ENCODE peak calls at places on chromosome 2, in five cellular contexts. One of them, this sample, is unnamed.

GRCh38 chr2:134244091-134244490 is 9.8 kb upstream of the MGAT5 start:
- DNase-seq in Caki2: peak; percentile 37
- DNase-seq in left colon: no peak
- DNase-seq in NCI-H1092 treated with DMSO at 0.1 percent for 48 hours: no peak
- DNase-seq in cardiac muscle cell: no peak
- DNase-seq in this sample: no peak

GRCh38 chr2:70113396-70114100 is 26.3 kb downstream of the PCBP1 start:
- DNase-seq in Caki2: no peak
- DNase-seq in left colon: no peak
- DNase-seq in NCI-H1092 treated with DMSO at 0.1 percent for 48 hours: no peak
- DNase-seq in cardiac muscle cell: no peak
- DNase-seq in this sample: no peak

GRCh38 chr2:118657451-118657850 is 190.0 kb downstream of the EN1 start:
- DNase-seq in Caki2: no peak
- DNase-seq in left colon: no peak
- DNase-seq in NCI-H1092 treated with DMSO at 0.1 percent for 48 hours: no peak
- DNase-seq in cardiac muscle cell: no peak
- DNase-seq in this sample: no peak

GRCh38 chr2:167692191-167692590 is 555.2 kb downstream of the STK39 start:
- DNase-seq in Caki2: no peak
- DNase-seq in left colon: no peak
- DNase-seq in NCI-H1092 treated with DMSO at 0.1 percent for 48 hours: no peak
- DNase-seq in cardiac muscle cell: no peak
- DNase-seq in this sample: no peak

GRCh38 chr2:127182626-127183458 is 37.3 kb downstream of the CYP27C1 start:
- DNase-seq in Caki2: no peak
- DNase-seq in left colon: no peak
- DNase-seq in NCI-H1092 treated with DMSO at 0.1 percent for 48 hours: no peak
- DNase-seq in cardiac muscle cell: no peak
- DNase-seq in this sample: no peak

GRCh38 chr2:126890962-126891450 is 7.7 kb upstream of the TEX51 start:
- DNase-seq in Caki2: no peak
- DNase-seq in left colon: no peak
- DNase-seq in NCI-H1092 treated with DMSO at 0.1 percent for 48 hours: no peak
- DNase-seq in cardiac muscle cell: no peak
- DNase-seq in this sample: no peak

GRCh38 chr2:219440388-219441256 is 6.0 kb downstream of the SPEG start:
- DNase-seq in Caki2: no peak
- DNase-seq in left colon: no peak
- DNase-seq in NCI-H1092 treated with DMSO at 0.1 percent for 48 hours: no peak
- DNase-seq in cardiac muscle cell: no peak
- DNase-seq in this sample: no peak

GRCh38 chr2:80002112-80002511 is 302.4 kb downstream of the LRRTM1 start:
- DNase-seq in Caki2: no peak
- DNase-seq in left colon: no peak
- DNase-seq in NCI-H1092 treated with DMSO at 0.1 percent for 48 hours: no peak
- DNase-seq in cardiac muscle cell: no peak
- DNase-seq in this sample: no peak

GRCh38 chr2:165621086-165621560 is 151.6 kb downstream of the CSRNP3 start:
- DNase-seq in Caki2: peak; percentile 68
- DNase-seq in left colon: no peak
- DNase-seq in NCI-H1092 treated with DMSO at 0.1 percent for 48 hours: no peak
- DNase-seq in cardiac muscle cell: no peak
- DNase-seq in this sample: peak; percentile 14

GRCh38 chr2:185978634-185979405 is 240.2 kb downstream of the FSIP2 start:
- DNase-seq in Caki2: no peak
- DNase-seq in left colon: no peak
- DNase-seq in NCI-H1092 treated with DMSO at 0.1 percent for 48 hours: no peak
- DNase-seq in cardiac muscle cell: no peak
- DNase-seq in this sample: no peak

GRCh38 chr2:126664234-126664633 is 8.3 kb downstream of the GYPC start:
- DNase-seq in Caki2: no peak
- DNase-seq in left colon: no peak
- DNase-seq in NCI-H1092 treated with DMSO at 0.1 percent for 48 hours: no peak
- DNase-seq in cardiac muscle cell: no peak
- DNase-seq in this sample: no peak

GRCh38 chr2:121185111-121185510 is 99.9 kb downstream of the TFCP2L1 start:
- DNase-seq in Caki2: no peak
- DNase-seq in left colon: no peak
- DNase-seq in NCI-H1092 treated with DMSO at 0.1 percent for 48 hours: no peak
- DNase-seq in cardiac muscle cell: no peak
- DNase-seq in this sample: no peak

GRCh38 chr2:109404681-109405080 is 209.1 kb downstream of the SEPTIN10 start:
- DNase-seq in Caki2: no peak
- DNase-seq in left colon: no peak
- DNase-seq in NCI-H1092 treated with DMSO at 0.1 percent for 48 hours: no peak
- DNase-seq in cardiac muscle cell: peak; percentile 27
- DNase-seq in this sample: no peak

GRCh38 chr2:141630531-141630930 is 500.3 kb downstream of the LRP1B start:
- DNase-seq in Caki2: no peak
- DNase-seq in left colon: no peak
- DNase-seq in NCI-H1092 treated with DMSO at 0.1 percent for 48 hours: no peak
- DNase-seq in cardiac muscle cell: no peak
- DNase-seq in this sample: no peak

GRCh38 chr2:85134255-85135065 is 1.3 kb downstream of the TCF7L1 start:
- DNase-seq in Caki2: no peak
- DNase-seq in left colon: peak; percentile 15
- DNase-seq in NCI-H1092 treated with DMSO at 0.1 percent for 48 hours: no peak
- DNase-seq in cardiac muscle cell: peak; percentile 76
- DNase-seq in this sample: no peak

GRCh38 chr2:236675051-236675450 is 105.4 kb downstream of the ACKR3 start:
- DNase-seq in Caki2: no peak
- DNase-seq in left colon: no peak
- DNase-seq in NCI-H1092 treated with DMSO at 0.1 percent for 48 hours: no peak
- DNase-seq in cardiac muscle cell: no peak
- DNase-seq in this sample: no peak

GRCh38 chr2:201964631-201965206 is 68.9 kb upstream of the FZD7 start:
- DNase-seq in Caki2: no peak
- DNase-seq in left colon: no peak
- DNase-seq in NCI-H1092 treated with DMSO at 0.1 percent for 48 hours: peak; percentile 73
- DNase-seq in cardiac muscle cell: no peak
- DNase-seq in this sample: no peak

GRCh38 chr2:63842149-63843061 is 709 bp downstream of the UGP2 start:
- DNase-seq in Caki2: peak; percentile 42
- DNase-seq in left colon: peak; percentile 54
- DNase-seq in NCI-H1092 treated with DMSO at 0.1 percent for 48 hours: peak; percentile 17
- DNase-seq in cardiac muscle cell: peak; percentile 61
- DNase-seq in this sample: peak; percentile 37

GRCh38 chr2:191748050-191748449 is 70.1 kb downstream of the NABP1 start:
- DNase-seq in Caki2: no peak
- DNase-seq in left colon: no peak
- DNase-seq in NCI-H1092 treated with DMSO at 0.1 percent for 48 hours: no peak
- DNase-seq in cardiac muscle cell: no peak
- DNase-seq in this sample: no peak

GRCh38 chr2:114684404-114684803 is 242.0 kb downstream of the DPP10 start:
- DNase-seq in Caki2: no peak
- DNase-seq in left colon: no peak
- DNase-seq in NCI-H1092 treated with DMSO at 0.1 percent for 48 hours: no peak
- DNase-seq in cardiac muscle cell: no peak
- DNase-seq in this sample: no peak

GRCh38 chr2:224328798-224329197 is 73.1 kb downstream of the FAM124B start:
- DNase-seq in Caki2: no peak
- DNase-seq in left colon: no peak
- DNase-seq in NCI-H1092 treated with DMSO at 0.1 percent for 48 hours: no peak
- DNase-seq in cardiac muscle cell: no peak
- DNase-seq in this sample: no peak